ENCODE peak calls at places on chromosomes 2 and 18, in four cellular contexts. T is CD8-positive, alpha-beta T cell; L is colonic mucosa; O is esophagus squamous epithelium. G is an unnamed sample. For H3K4me1, the result is how much of the 10 kb centered on the place peaks cover.

GRCh38 chr2:236939271-236939670 is 146.4 kb upstream of the COPS8 start:
- DNase-seq in T (no peak), L (peak), O (no peak), G (no peak)

GRCh38 chr2:64644240-64645013 is 9.3 kb downstream of the SERTAD2 start:
- DNase-seq in T (peak), L (peak), O (peak), G (peak)

GRCh38 chr2:85458611-85459563 is 40.4 kb downstream of the SH2D6 start:
- DNase-seq in T (no peak), L (no peak), O (no peak), G (no peak)

GRCh38 chr2:54632733-54633692 is 90.4 kb upstream of the EML6 start:
- DNase-seq in T (no peak), L (no peak), O (no peak), G (no peak)

GRCh38 chr2:203533696-203534471 is 1.2 kb downstream of the RAPH1 start:
- DNase-seq in T (no peak), L (no peak), O (no peak), G (no peak)

GRCh38 chr18:35117951-35118411 is 76.8 kb downstream of the MAPRE2 start:
- DNase-seq in T (no peak), L (no peak), O (no peak), G (no peak)

GRCh38 chr2:143482316-143482715 is 353.1 kb downstream of the ARHGAP15 start:
- DNase-seq in T (no peak), L (no peak), O (no peak), G (no peak)

GRCh38 chr2:159200498-159200897 is 86.0 kb downstream of the WDSUB1 start:
- DNase-seq in T (no peak), L (no peak), O (no peak), G (no peak)

GRCh38 chr2:95023222-95023597 is 2.3 kb upstream of the MAL start:
- DNase-seq in T (peak), L (no peak), O (no peak), G (no peak)

GRCh38 chr2:3657881-3658280 is at the start of gene ALLC:
- DNase-seq in T (no peak), L (no peak), O (no peak), G (no peak)

GRCh38 chr2:134466141-134466540 is 212.3 kb downstream of the MGAT5 start:
- DNase-seq in T (peak), L (peak), O (no peak), G (no peak)

GRCh38 chr18:32438173-32438572 is 32.5 kb downstream of the GAREM1 start:
- DNase-seq in T (no peak), L (no peak), O (no peak), G (no peak)

GRCh38 chr2:174335605-174336402 is 1.1 kb downstream of the SP9 start:
- DNase-seq in T (no peak), L (no peak), O (no peak), G (no peak)

GRCh38 chr2:44553456-44553855 is 191.7 kb downstream of the CAMKMT start:
- DNase-seq in T (no peak), L (no peak), O (no peak), G (no peak)

GRCh38 chr2:171393487-171393886 is 40.3 kb downstream of the METTL8 start:
- DNase-seq in T (no peak), L (no peak), O (no peak), G (no peak)

GRCh38 chr2:119873350-119874013 is 113.8 kb downstream of the PTPN4 start:
- DNase-seq in T (no peak), L (no peak), O (no peak), G (no peak)

GRCh38 chr2:10798783-10799182 is 13.8 kb downstream of the PDIA6 start:
- DNase-seq in T (no peak), L (no peak), O (no peak), G (no peak)

GRCh38 chr18:37565985-37566478 is 434 bp upstream of the CELF4 start:
- DNase-seq in T (no peak), L (no peak), O (no peak), G (peak)

GRCh38 chr2:240511351-240512108 is 46.3 kb downstream of the ANKMY1 start:
- DNase-seq in T (no peak), L (no peak), O (no peak), G (no peak)

GRCh38 chr2:24269270-24269669 is 91.1 kb downstream of the ITSN2 start:
- DNase-seq in T (no peak), L (no peak), O (no peak), G (no peak)

GRCh38 chr18:26480897-26481795 is 67.2 kb downstream of the KCTD1 start:
- DNase-seq in T (no peak), L (no peak), O (no peak), G (no peak)

GRCh38 chr2:55518846-55519167 is 711 bp upstream of the CFAP36 start:
- DNase-seq in T (no peak), L (no peak), O (no peak), G (no peak)

GRCh38 chr2:234961784-234962183 is 10.0 kb downstream of the SH3BP4 start:
- DNase-seq in T (no peak), L (no peak), O (no peak), G (no peak)

GRCh38 chr18:26654173-26655009 is 106.0 kb upstream of the KCTD1 start:
- DNase-seq in T (no peak), L (no peak), O (no peak), G (no peak)

GRCh38 chr2:36507408-36507812 is 90.6 kb downstream of the FEZ2 start:
- DNase-seq in T (no peak), L (peak), O (no peak), G (peak)

GRCh38 chr2:72004976-72005375 is 142.7 kb downstream of the CYP26B1 start:
- DNase-seq in T (no peak), L (no peak), O (no peak), G (no peak)

GRCh38 chr2:175137793-175138192 is 30.2 kb downstream of the ATF2 start:
- DNase-seq in T (no peak), L (no peak), O (no peak), G (no peak)

GRCh38 chr2:230932556-230933511 is 7.8 kb upstream of the GPR55 start:
- DNase-seq in T (peak), L (no peak), O (no peak), G (no peak)

GRCh38 chr2:121185571-121186074 is 99.4 kb downstream of the TFCP2L1 start:
- DNase-seq in T (no peak), L (no peak), O (no peak), G (no peak)

GRCh38 chr2:132593171-132593570 is 76.8 kb downstream of the LYPD1 start:
- DNase-seq in T (no peak), L (no peak), O (no peak), G (no peak)

GRCh38 chr2:223751012-223751411 is 86.4 kb downstream of the AP1S3 start:
- DNase-seq in T (no peak), L (no peak), O (no peak), G (no peak)

GRCh38 chr2:10225291-10226031 is 77.2 kb upstream of the HPCAL1 start:
- DNase-seq in T (no peak), L (no peak), O (no peak), G (no peak)

GRCh38 chr2:212646698-212647097 is 108.1 kb upstream of the ERBB4 start:
- DNase-seq in T (no peak), L (no peak), O (no peak), G (no peak)
- TF ChIP-seq CTCF in T (no peak), L (no peak), O (no peak), G (no peak)

DNA sequence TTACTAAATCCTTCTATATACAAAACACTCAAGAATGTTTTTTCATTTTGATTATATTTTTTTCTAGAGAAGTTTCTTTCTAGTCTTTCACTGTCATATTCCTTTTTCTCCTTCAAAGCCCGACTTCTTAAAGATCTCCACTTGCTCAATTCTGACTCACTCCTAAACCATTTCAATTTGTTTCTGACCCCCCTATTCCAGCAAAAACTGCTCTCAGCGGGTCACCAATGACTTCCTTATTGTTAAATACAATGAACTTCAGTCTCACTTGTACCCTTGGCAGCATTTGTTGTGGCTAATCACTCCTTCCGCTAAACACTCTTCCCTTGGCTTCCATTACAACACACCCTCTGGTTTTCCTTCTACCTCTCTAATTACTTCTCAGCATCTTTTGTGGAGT is 111.1 kb upstream of the RBBP8 start:
- DNase-seq in T (no peak), L (peak), O (no peak), G (no peak)
- H3K4me3 ChIP-seq in T (no peak), L (no peak), O (no peak), G (no peak)

GRCh38 chr2:126655500-126656310 is at the start of gene GYPC:
- DNase-seq in T (peak), L (peak), O (no peak), G (no peak)
- H3K4me1 ChIP-seq in T (under half), L (under half), O (half or more), G (under half)

GRCh38 chr18:59055345-59056032 is 84.2 kb upstream of the SEC11C start:
- DNase-seq in T (no peak), L (no peak), O (no peak), G (no peak)
- TF ChIP-seq CTCF in T (no peak), L (no peak), O (no peak), G (peak)

DNA sequence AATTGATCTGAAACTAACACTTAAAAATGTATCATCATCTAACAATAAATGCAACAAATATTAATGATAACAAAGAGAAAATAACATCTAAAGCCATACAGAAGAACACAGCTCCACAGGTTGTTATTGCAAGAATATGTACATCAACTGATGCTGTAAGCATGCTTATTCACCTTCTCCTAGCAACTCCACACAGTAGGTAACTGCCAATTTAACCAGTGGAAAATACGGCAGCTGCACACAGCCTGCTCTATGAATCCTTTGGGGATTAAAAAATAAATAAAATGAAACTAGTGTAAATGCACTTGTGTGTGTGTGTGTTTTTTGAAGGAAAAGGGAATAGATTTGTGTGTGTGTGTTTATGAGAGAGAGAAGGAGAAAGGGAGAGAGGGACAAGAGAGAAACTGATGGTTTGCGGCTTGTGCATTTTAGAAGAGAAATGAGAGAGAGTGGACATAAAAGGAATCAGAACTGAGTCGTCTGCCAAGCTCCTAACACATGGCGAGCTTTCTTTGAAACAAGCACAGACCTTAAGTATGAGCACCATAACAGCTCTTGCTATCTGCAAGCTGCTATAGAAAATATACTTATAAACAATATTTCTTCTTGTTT is 96.2 kb upstream of the PDE1A start:
- DNase-seq in T (no peak), L (no peak), O (no peak), G (no peak)
- H3K4me3 ChIP-seq in T (no peak), L (no peak), O (no peak), G (no peak)

GRCh38 chr18:8051388-8051787 is 484.3 kb downstream of the PTPRM start:
- DNase-seq in T (no peak), L (no peak), O (no peak), G (no peak)
- H3K4me1 ChIP-seq in T (under half), L (under half), O (under half), G (under half)

DNA sequence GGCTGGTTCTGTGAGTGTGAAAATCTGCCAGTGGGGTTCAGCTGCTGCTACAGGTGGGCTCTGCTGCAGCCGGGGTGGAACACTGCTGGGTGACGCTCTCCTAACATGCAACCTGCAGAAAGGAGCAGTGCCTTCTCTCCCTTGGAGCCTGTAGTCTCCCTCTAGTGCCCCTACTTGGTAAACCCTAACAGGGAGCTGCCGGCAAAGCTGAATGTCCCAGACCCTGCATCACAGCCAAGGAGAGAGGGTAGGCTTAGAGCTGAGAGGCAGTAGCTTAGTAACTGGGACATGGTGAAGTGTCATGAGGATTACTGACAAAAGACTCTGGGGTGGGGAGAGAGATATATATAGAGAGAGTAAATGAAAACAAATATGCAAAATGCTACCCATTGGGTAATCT is 9.8 kb downstream of the NCAPH start:
- DNase-seq in T (no peak), L (no peak), O (no peak), G (no peak)
- TF ChIP-seq CTCF in T (peak), L (no peak), O (no peak), G (peak)

GRCh38 chr2:61853848-61854434 is at the start of gene FAM161A:
- DNase-seq in T (peak), L (peak), O (peak), G (peak)

GRCh38 chr2:61855178-61855523 is 1.3 kb upstream of the FAM161A start:
- DNase-seq in T (no peak), L (peak), O (no peak), G (peak)

GRCh38 chr2:61853086-61853847 is 593 bp downstream of the FAM161A start:
- DNase-seq in T (no peak), L (peak), O (no peak), G (no peak)

DNA sequence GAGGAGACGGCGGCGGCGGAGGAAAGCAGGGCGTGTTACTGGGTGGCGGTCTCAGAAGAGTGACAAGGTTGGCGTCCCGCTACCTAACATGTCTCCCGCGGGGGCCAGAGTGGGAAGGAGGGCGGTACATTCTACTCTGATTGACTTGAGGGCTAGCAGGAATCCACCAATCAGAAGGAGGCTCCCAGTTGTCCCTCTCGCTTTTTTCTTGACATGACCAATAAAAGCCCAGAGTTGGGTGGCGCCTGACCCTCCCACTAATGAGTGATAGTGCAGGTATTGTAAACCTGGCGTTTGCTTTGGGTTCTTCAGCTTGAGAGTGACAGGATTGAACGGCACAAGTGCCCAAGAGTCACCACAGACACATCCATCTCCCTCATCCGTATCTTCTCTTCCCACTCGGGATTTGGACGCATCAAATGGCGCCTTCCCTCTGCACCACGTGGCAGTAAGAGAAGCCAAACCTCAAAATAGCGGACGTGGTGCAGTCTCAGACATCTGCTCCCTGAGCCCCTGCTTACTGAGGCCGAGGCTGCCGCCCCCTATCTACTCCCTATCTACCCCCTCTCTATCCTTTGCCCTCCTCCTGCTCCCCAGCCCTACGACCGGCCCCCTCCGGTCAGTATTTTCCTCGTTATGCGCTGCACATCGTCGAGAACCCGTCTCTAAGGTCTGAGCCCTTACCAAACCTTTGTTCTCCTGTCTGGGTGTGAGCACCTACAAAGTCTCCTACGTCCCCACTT is 746 bp upstream of the FAM161A start:
- DNase-seq in T (peak), L (peak), O (peak), G (peak)
- H3K4me3 ChIP-seq in T (peak), L (peak), O (peak), G (peak)

DNA sequence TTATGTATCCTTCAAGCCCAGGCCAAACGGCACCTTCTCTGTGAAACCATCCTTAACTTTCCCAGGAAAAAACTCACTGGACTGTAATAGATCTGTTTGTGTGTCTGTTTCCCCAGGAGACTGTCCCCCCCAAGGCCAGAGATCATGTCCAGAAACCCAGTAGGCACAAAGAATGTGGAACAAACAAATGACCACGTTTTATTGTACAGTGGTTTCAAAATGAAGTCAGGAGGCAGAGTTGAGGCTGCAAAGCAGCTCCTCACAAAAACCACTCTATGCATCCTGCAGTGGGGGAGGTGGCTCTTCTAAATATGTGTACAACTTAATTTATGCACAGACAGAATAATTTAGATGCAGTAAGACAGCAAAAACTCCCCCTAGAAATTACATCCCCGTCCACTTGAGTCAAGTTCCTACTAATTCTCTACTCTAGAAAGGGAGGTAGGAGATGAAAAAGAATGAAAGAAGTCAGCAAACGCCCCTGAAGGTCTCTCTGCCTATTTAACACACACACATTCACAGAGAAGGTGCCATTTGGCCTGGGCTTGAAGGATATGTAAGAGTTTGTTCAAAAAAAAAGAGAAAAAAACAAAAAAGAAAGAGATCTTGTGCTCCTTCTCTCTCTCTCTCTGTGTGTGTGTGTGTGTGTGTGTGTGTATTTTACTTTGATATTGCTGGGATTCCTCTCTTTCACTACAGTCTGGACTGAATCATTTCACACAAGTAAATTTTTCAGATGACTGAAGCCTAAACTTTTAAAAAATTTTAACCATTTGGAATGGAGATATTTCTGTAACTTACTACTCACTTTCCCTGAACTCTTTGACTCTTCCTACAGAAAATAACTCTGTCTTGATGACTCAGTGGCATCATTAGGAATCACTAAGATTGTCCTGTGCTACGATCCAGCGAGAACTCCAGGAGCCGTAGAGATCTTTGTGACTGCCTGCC is 19.5 kb downstream of the BCL2 start:
- DNase-seq in T (no peak), L (no peak), O (no peak), G (no peak)
- H3K4me1 ChIP-seq in T (half or more), L (under half), O (half or more), G (under half)

GRCh38 chr2:238272156-238272555 is 16.3 kb downstream of the PER2 start:
- DNase-seq in T (no peak), L (no peak), O (no peak), G (no peak)

GRCh38 chr2:238269741-238270140 is 18.7 kb downstream of the PER2 start:
- DNase-seq in T (no peak), L (no peak), O (no peak), G (no peak)

GRCh38 chr2:238270606-238271005 is 17.8 kb downstream of the PER2 start:
- DNase-seq in T (no peak), L (no peak), O (no peak), G (no peak)

GRCh38 chr2:238267884-238268680 is 20.3 kb downstream of the PER2 start:
- DNase-seq in T (no peak), L (no peak), O (no peak), G (no peak)

GRCh38 chr2:238271061-238271554 is 17.3 kb downstream of the PER2 start:
- DNase-seq in T (no peak), L (no peak), O (no peak), G (no peak)
- TF ChIP-seq CTCF in T (no peak), L (no peak), O (no peak), G (no peak)